ENCODE peak calls at places on chromosomes 16 and 17, in four cellular contexts. U, R, Z and M are unnamed samples. For H3K4me1, the result is how much of the 10 kb centered on the place peaks cover.

GRCh38 chr17:56596741-56597494 is 3.4 kb downstream of the NOG start:
- DNase-seq in R (no peak), Z (no peak), U (no peak), M (no peak)

GRCh38 chr16:68732068-68732680 is 4.9 kb upstream of the CDH1 start:
- DNase-seq in Z (peak), R (no peak), U (no peak), M (no peak)

GRCh38 chr17:81040791-81041337 is 5.9 kb downstream of the BAIAP2 start:
- DNase-seq in R (no peak), U (no peak), Z (no peak), M (no peak)

GRCh38 chr17:66720567-66720966 is 114.3 kb upstream of the CACNG5 start:
- DNase-seq in R (no peak), Z (no peak), U (no peak), M (no peak)

GRCh38 chr16:50573947-50574751 is 26.0 kb downstream of the NKD1 start:
- DNase-seq in U (no peak), Z (no peak), R (no peak), M (no peak)

GRCh38 chr16:56199164-56199563 is 7.9 kb downstream of the GNAO1 start:
- DNase-seq in Z (no peak), U (no peak), R (peak), M (no peak)

GRCh38 chr17:72504783-72505182 is 384.0 kb downstream of the SOX9 start:
- DNase-seq in U (no peak), R (no peak), Z (no peak), M (no peak)

GRCh38 chr16:3503513-3503912 is 2.7 kb downstream of the CLUAP1 start:
- DNase-seq in U (peak), R (no peak), Z (no peak), M (no peak)

GRCh38 chr17:7889166-7889584 is 586 bp downstream of the CHD3 start:
- DNase-seq in Z (peak), R (peak), U (peak), M (peak)
- TF ChIP-seq EP300 in Z (no peak), R (no peak), U (peak), M (no peak)

GRCh38 chr17:50058296-50058945 is 2.5 kb downstream of the ITGA3 start:
- DNase-seq in U (no peak), Z (no peak), R (no peak), M (no peak)
- TF ChIP-seq POLR2AphosphoS5 in U (no peak), Z (peak), R (no peak), M (no peak)

GRCh38 chr17:77407321-77408277 is 266.8 kb downstream of the SEC14L1 start:
- DNase-seq in Z (peak), U (peak), R (no peak), M (no peak)
- H3K4me1 ChIP-seq in Z (half or more), U (half or more), R (half or more), M (half or more)

GRCh38 chr17:32536736-32537646 is 50.2 kb downstream of the CDK5R1 start:
- DNase-seq in R (no peak), Z (no peak), U (no peak), M (no peak)
- TF ChIP-seq EP300 in R (no peak), Z (no peak), U (no peak), M (no peak)

GRCh38 chr16:27869411-27869810 is 194.1 kb downstream of the GSG1L start:
- DNase-seq in U (no peak), Z (no peak), R (no peak), M (no peak)

GRCh38 chr16:27863377-27863776 is 200.1 kb downstream of the GSG1L start:
- DNase-seq in U (no peak), R (no peak), Z (no peak), M (no peak)

GRCh38 chr16:27870116-27870798 is 193.3 kb downstream of the GSG1L start:
- DNase-seq in Z (no peak), U (no peak), R (no peak), M (no peak)

GRCh38 chr16:27862953-27863352 is 200.6 kb downstream of the GSG1L start:
- DNase-seq in R (no peak), U (no peak), Z (no peak), M (no peak)

GRCh38 chr16:27867122-27868110 is 196.1 kb downstream of the GSG1L start:
- DNase-seq in R (no peak), U (no peak), Z (peak), M (no peak)
- TF ChIP-seq POLR2AphosphoS5 in R (no peak), U (no peak), Z (no peak), M (no peak)

GRCh38 chr17:64063766-64064224 is 43.4 kb upstream of the ICAM2 start:
- DNase-seq in R (no peak), Z (peak), U (peak), M (no peak)

GRCh38 chr17:64063088-64063487 is 42.7 kb upstream of the ICAM2 start:
- DNase-seq in R (no peak), U (no peak), Z (no peak), M (no peak)

GRCh38 chr17:64059756-64060155 is 39.3 kb upstream of the ICAM2 start:
- DNase-seq in U (no peak), R (no peak), Z (no peak), M (no peak)

GRCh38 chr17:64060331-64060730 is 39.9 kb upstream of the ICAM2 start:
- DNase-seq in U (no peak), Z (no peak), R (no peak), M (no peak)

DNA sequence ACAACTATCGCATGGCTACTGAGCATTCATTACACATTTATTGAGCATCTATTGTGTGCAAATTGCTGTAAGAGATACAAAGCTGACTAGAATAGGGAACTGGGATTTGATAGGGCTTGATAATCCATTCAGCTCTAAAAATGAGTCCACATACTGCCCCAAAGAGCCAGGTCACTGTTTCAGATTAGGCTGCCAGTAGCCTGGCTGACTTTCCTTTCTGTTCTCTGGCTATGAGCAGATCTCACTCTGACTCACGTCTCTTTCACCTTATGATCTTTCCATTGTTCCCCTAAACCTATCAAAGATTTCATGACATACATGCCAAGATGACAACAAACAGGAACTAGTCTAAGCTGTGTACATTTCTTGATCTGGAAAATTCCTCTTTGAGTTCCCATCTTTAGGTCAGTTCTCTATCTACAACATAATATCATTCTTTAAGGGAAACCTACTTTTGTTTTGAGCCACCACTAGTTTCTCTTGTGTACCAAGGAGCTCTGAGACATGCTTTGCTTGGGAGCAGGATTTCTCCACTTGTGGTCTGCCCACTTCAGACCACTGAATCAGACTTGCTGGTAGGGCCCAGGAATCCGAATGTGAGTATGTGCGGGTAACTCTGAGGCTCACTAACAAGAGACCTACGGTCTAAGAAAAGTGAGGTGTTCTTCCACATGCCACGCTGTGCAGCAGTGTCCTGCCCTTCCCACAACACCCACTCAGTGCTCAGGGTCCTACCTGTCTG is 40.9 kb upstream of the ICAM2 start:
- DNase-seq in U (no peak), R (no peak), Z (no peak), M (no peak)
- H3K4me1 ChIP-seq in U (under half), R (under half), Z (under half), M (under half)

GRCh38 chr16:62711797-62712196 is 675.6 kb upstream of the CDH8 start:
- DNase-seq in U (no peak), R (no peak), Z (no peak), M (no peak)
- TF ChIP-seq EP300 in U (no peak), R (no peak), Z (no peak), M (no peak)